ENCODE peak calls at places on chromosome 17, in ten cellular contexts. One of them, this sample, is unnamed.

GRCh38 chr17:34146440-34147043 is 108.5 kb upstream of the CCL2 start:
- DNase-seq in lower lobe of right lung: peak; percentile 60
- DNase-seq in dorsolateral prefrontal cortex: no peak
- DNase-seq in MCF 10A: peak; percentile 0
- DNase-seq in lower leg skin: peak; percentile 45
- DNase-seq in endodermal cell: peak; percentile 98
- DNase-seq in upper lobe of right lung: peak; percentile 77
- DNase-seq in glutamatergic neuron: peak; percentile 81
- DNase-seq in psoas muscle: no peak
- DNase-seq in body of pancreas: peak; percentile 74
- DNase-seq in this sample: peak; percentile 58

GRCh38 chr17:2368383-2368782 is 31.1 kb downstream of the SGSM2 start:
- DNase-seq in lower leg skin: no peak
- DNase-seq in MCF 10A: no peak
- DNase-seq in endodermal cell: no peak
- DNase-seq in body of pancreas: no peak
- DNase-seq in glutamatergic neuron: no peak
- DNase-seq in upper lobe of right lung: no peak
- DNase-seq in dorsolateral prefrontal cortex: no peak
- DNase-seq in lower lobe of right lung: no peak
- DNase-seq in psoas muscle: no peak
- DNase-seq in this sample: no peak

GRCh38 chr17:37430051-37430591 is 23.4 kb downstream of the TADA2A start:
- DNase-seq in body of pancreas: no peak
- DNase-seq in lower lobe of right lung: no peak
- DNase-seq in glutamatergic neuron: no peak
- DNase-seq in MCF 10A: peak; percentile 59
- DNase-seq in endodermal cell: no peak
- DNase-seq in lower leg skin: no peak
- DNase-seq in upper lobe of right lung: no peak
- DNase-seq in dorsolateral prefrontal cortex: no peak
- DNase-seq in psoas muscle: no peak
- DNase-seq in this sample: no peak

GRCh38 chr17:29764748-29765147 is 142.0 kb upstream of the CORO6 start:
- DNase-seq in glutamatergic neuron: no peak
- DNase-seq in lower leg skin: no peak
- DNase-seq in lower lobe of right lung: no peak
- DNase-seq in MCF 10A: no peak
- DNase-seq in upper lobe of right lung: no peak
- DNase-seq in psoas muscle: no peak
- DNase-seq in endodermal cell: no peak
- DNase-seq in dorsolateral prefrontal cortex: no peak
- DNase-seq in body of pancreas: no peak
- DNase-seq in this sample: no peak

GRCh38 chr17:39555368-39555767 is 52.4 kb downstream of the NEUROD2 start:
- DNase-seq in lower lobe of right lung: no peak
- DNase-seq in psoas muscle: no peak
- DNase-seq in endodermal cell: no peak
- DNase-seq in lower leg skin: no peak
- DNase-seq in body of pancreas: no peak
- DNase-seq in upper lobe of right lung: no peak
- DNase-seq in MCF 10A: no peak
- DNase-seq in dorsolateral prefrontal cortex: no peak
- DNase-seq in glutamatergic neuron: no peak
- DNase-seq in this sample: no peak

GRCh38 chr17:59769891-59770290 is 62.4 kb downstream of the VMP1 start:
- DNase-seq in glutamatergic neuron: no peak
- DNase-seq in upper lobe of right lung: no peak
- DNase-seq in lower lobe of right lung: no peak
- DNase-seq in MCF 10A: peak; percentile 61
- DNase-seq in body of pancreas: no peak
- DNase-seq in dorsolateral prefrontal cortex: no peak
- DNase-seq in lower leg skin: no peak
- DNase-seq in endodermal cell: no peak
- DNase-seq in psoas muscle: no peak
- DNase-seq in this sample: no peak

GRCh38 chr17:1013729-1014090 is 16.8 kb downstream of the TIMM22 start:
- DNase-seq in psoas muscle: peak; percentile 18
- DNase-seq in lower leg skin: no peak
- DNase-seq in endodermal cell: no peak
- DNase-seq in MCF 10A: no peak
- DNase-seq in lower lobe of right lung: peak; percentile 13
- DNase-seq in glutamatergic neuron: no peak
- DNase-seq in upper lobe of right lung: no peak
- DNase-seq in dorsolateral prefrontal cortex: no peak
- DNase-seq in body of pancreas: no peak
- DNase-seq in this sample: no peak

GRCh38 chr17:79420318-79421243 is 190.3 kb downstream of the RBFOX3 start:
- DNase-seq in dorsolateral prefrontal cortex: peak; percentile 61
- DNase-seq in endodermal cell: peak; percentile 73
- DNase-seq in MCF 10A: peak; percentile 42
- DNase-seq in glutamatergic neuron: peak; percentile 50
- DNase-seq in upper lobe of right lung: no peak
- DNase-seq in body of pancreas: no peak
- DNase-seq in psoas muscle: no peak
- DNase-seq in lower leg skin: no peak
- DNase-seq in lower lobe of right lung: no peak
- DNase-seq in this sample: peak; percentile 62

GRCh38 chr17:29292992-29293889 is 707 bp downstream of the NUFIP2 start:
- DNase-seq in lower leg skin: peak; percentile 50
- DNase-seq in lower lobe of right lung: peak; percentile 80
- DNase-seq in endodermal cell: peak; percentile 92
- DNase-seq in body of pancreas: peak; percentile 72
- DNase-seq in MCF 10A: peak; percentile 55
- DNase-seq in upper lobe of right lung: peak; percentile 88
- DNase-seq in psoas muscle: peak; percentile 80
- DNase-seq in dorsolateral prefrontal cortex: peak; percentile 51
- DNase-seq in glutamatergic neuron: peak; percentile 75
- DNase-seq in this sample: peak; percentile 80

GRCh38 chr17:74522381-74523090 is 8.7 kb downstream of the CD300LB start:
- DNase-seq in lower leg skin: no peak
- DNase-seq in MCF 10A: no peak
- DNase-seq in glutamatergic neuron: no peak
- DNase-seq in lower lobe of right lung: no peak
- DNase-seq in psoas muscle: no peak
- DNase-seq in upper lobe of right lung: no peak
- DNase-seq in dorsolateral prefrontal cortex: no peak
- DNase-seq in endodermal cell: no peak
- DNase-seq in body of pancreas: no peak
- DNase-seq in this sample: no peak

GRCh38 chr17:78214016-78214705 is at the start of gene BIRC5:
- DNase-seq in upper lobe of right lung: peak; percentile 93
- DNase-seq in MCF 10A: peak; percentile 91
- DNase-seq in glutamatergic neuron: peak; percentile 95
- DNase-seq in dorsolateral prefrontal cortex: peak; percentile 91
- DNase-seq in lower lobe of right lung: peak; percentile 93
- DNase-seq in endodermal cell: peak; percentile 98
- DNase-seq in lower leg skin: peak; percentile 70
- DNase-seq in psoas muscle: peak; percentile 94
- DNase-seq in body of pancreas: peak; percentile 88
- DNase-seq in this sample: peak; percentile 95

GRCh38 chr17:50056217-50056960 is 479 bp downstream of the ITGA3 start:
- DNase-seq in glutamatergic neuron: peak; percentile 85
- DNase-seq in upper lobe of right lung: peak; percentile 86
- DNase-seq in dorsolateral prefrontal cortex: peak; percentile 53
- DNase-seq in lower lobe of right lung: peak; percentile 80
- DNase-seq in psoas muscle: peak; percentile 81
- DNase-seq in endodermal cell: peak; percentile 98
- DNase-seq in body of pancreas: peak; percentile 84
- DNase-seq in MCF 10A: peak; percentile 68
- DNase-seq in lower leg skin: peak; percentile 38
- DNase-seq in this sample: peak; percentile 79

GRCh38 chr17:42744283-42744805 is 496 bp downstream of the EZH1 start:
- DNase-seq in glutamatergic neuron: peak; percentile 46
- DNase-seq in endodermal cell: no peak
- DNase-seq in body of pancreas: peak; percentile 83
- DNase-seq in psoas muscle: peak; percentile 91
- DNase-seq in upper lobe of right lung: peak; percentile 93
- DNase-seq in MCF 10A: peak; percentile 64
- DNase-seq in lower lobe of right lung: peak; percentile 86
- DNase-seq in lower leg skin: peak; percentile 68
- DNase-seq in dorsolateral prefrontal cortex: peak; percentile 48
- DNase-seq in this sample: no peak

GRCh38 chr17:42740699-42741098 is 4.1 kb downstream of the EZH1 start:
- DNase-seq in dorsolateral prefrontal cortex: no peak
- DNase-seq in lower lobe of right lung: no peak
- DNase-seq in glutamatergic neuron: no peak
- DNase-seq in psoas muscle: no peak
- DNase-seq in upper lobe of right lung: no peak
- DNase-seq in endodermal cell: no peak
- DNase-seq in lower leg skin: no peak
- DNase-seq in MCF 10A: no peak
- DNase-seq in body of pancreas: no peak
- DNase-seq in this sample: no peak

GRCh38 chr17:42748202-42748905 is 3.5 kb upstream of the EZH1 start:
- DNase-seq in lower leg skin: peak; percentile 55
- DNase-seq in glutamatergic neuron: no peak
- DNase-seq in endodermal cell: no peak
- DNase-seq in body of pancreas: no peak
- DNase-seq in lower lobe of right lung: no peak
- DNase-seq in MCF 10A: no peak
- DNase-seq in psoas muscle: peak; percentile 75
- DNase-seq in dorsolateral prefrontal cortex: no peak
- DNase-seq in upper lobe of right lung: no peak
- DNase-seq in this sample: no peak

GRCh38 chr17:42744806-42745617 is at the start of gene EZH1:
- DNase-seq in body of pancreas: peak; percentile 89
- DNase-seq in MCF 10A: peak; percentile 90
- DNase-seq in psoas muscle: peak; percentile 96
- DNase-seq in upper lobe of right lung: peak; percentile 95
- DNase-seq in endodermal cell: peak; percentile 99
- DNase-seq in lower lobe of right lung: peak; percentile 91
- DNase-seq in dorsolateral prefrontal cortex: peak; percentile 78
- DNase-seq in lower leg skin: peak; percentile 77
- DNase-seq in glutamatergic neuron: peak; percentile 93
- DNase-seq in this sample: peak; percentile 93

DNA sequence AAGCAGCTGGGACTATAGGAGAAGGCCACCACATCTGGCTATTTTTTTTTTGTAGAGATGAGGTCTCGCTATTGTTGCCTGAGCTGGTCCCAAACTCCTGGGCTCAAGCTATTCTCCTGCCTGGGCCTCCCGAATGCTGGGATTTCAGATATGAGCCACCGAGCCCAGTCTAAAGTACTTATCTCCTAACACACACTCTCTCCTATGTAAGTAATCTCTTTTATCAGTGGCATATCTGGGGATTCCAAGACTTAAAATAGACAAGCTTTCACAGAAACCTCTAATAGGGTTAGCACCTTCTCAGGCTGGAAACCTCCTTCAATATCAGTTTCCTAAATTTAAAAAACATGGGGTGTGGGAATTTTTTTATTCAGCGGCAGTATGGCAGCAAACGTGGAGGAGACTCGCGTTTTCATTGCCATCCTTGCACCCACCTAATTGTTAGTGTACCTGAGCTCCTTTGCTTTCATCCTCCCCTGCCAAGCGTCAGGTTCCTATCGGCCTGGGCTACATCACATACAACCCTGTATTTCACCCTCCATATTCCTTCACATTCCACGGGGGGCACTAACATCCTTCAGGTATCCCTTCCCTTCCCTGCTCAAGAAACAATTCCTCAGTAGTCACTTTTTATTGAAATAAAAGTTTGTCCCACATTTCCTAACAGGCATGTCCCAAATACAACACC is 1.1 kb downstream of the EZH1 start:
- DNase-seq in endodermal cell: no peak
- DNase-seq in lower leg skin: no peak
- DNase-seq in psoas muscle: no peak
- DNase-seq in MCF 10A: no peak
- DNase-seq in lower lobe of right lung: no peak
- DNase-seq in glutamatergic neuron: no peak
- DNase-seq in upper lobe of right lung: no peak
- DNase-seq in dorsolateral prefrontal cortex: no peak
- DNase-seq in body of pancreas: no peak
- DNase-seq in this sample: no peak
- TF ChIP-seq CTCF in endodermal cell: peak; percentile 46
- TF ChIP-seq CTCF in lower leg skin: no peak
- TF ChIP-seq CTCF in psoas muscle: no peak
- TF ChIP-seq CTCF in MCF 10A: no peak
- TF ChIP-seq CTCF in lower lobe of right lung: no peak
- TF ChIP-seq CTCF in glutamatergic neuron: no peak
- TF ChIP-seq CTCF in upper lobe of right lung: no peak
- TF ChIP-seq CTCF in dorsolateral prefrontal cortex: no peak
- TF ChIP-seq CTCF in body of pancreas: no peak
- TF ChIP-seq CTCF in this sample: no peak

DNA sequence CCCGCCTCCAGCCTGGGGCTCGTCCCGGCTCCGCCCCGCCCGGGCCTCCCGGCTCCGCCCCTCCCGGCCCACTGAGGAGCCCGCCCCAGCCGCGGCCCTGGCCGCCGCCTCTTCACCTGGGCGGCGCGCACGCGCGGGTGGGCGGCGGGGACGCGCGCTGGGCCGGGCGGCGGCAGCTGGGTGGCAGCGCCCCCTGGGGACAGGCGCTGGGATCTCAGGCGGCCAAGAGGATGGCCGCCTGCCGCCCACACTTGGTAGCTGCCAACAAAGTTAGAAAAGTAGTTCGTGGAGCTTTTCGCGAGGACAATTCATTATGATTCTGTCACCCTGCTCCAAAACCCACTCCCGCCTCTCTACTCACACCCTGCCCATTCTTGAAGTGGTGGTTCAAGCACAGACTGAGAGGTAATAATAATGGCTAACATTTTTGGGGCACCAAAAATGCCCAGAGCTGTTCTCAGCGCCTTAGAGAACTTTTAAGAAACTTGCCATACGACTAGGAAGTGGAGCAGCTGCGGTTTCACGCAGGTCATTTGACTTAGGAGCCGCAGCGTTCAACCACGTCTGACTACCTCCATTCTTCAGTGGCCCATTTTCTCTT is 340 bp upstream of the MYO1D start:
- DNase-seq in MCF 10A: peak; percentile 86
- DNase-seq in glutamatergic neuron: peak; percentile 90
- DNase-seq in endodermal cell: peak; percentile 99
- DNase-seq in lower lobe of right lung: peak; percentile 94
- DNase-seq in upper lobe of right lung: peak; percentile 97
- DNase-seq in dorsolateral prefrontal cortex: peak; percentile 85
- DNase-seq in lower leg skin: peak; percentile 83
- DNase-seq in psoas muscle: peak; percentile 95
- DNase-seq in body of pancreas: peak; percentile 93
- DNase-seq in this sample: peak; percentile 95
- TF ChIP-seq CTCF in MCF 10A: peak; percentile 93
- TF ChIP-seq CTCF in glutamatergic neuron: peak; percentile 81
- TF ChIP-seq CTCF in endodermal cell: peak; percentile 88
- TF ChIP-seq CTCF in lower lobe of right lung: peak; percentile 73
- TF ChIP-seq CTCF in upper lobe of right lung: peak; percentile 75
- TF ChIP-seq CTCF in dorsolateral prefrontal cortex: peak; percentile 89
- TF ChIP-seq CTCF in lower leg skin: no peak
- TF ChIP-seq CTCF in psoas muscle: peak; percentile 91
- TF ChIP-seq CTCF in body of pancreas: peak; percentile 100
- TF ChIP-seq CTCF in this sample: peak; percentile 64

GRCh38 chr17:27747462-27748359 is 52.6 kb downstream of the NOS2 start:
- DNase-seq in dorsolateral prefrontal cortex: no peak
- DNase-seq in lower lobe of right lung: no peak
- DNase-seq in MCF 10A: no peak
- DNase-seq in glutamatergic neuron: no peak
- DNase-seq in body of pancreas: no peak
- DNase-seq in psoas muscle: no peak
- DNase-seq in endodermal cell: peak; percentile 91
- DNase-seq in lower leg skin: no peak
- DNase-seq in upper lobe of right lung: no peak
- DNase-seq in this sample: peak; percentile 26
- TF ChIP-seq CTCF in dorsolateral prefrontal cortex: no peak
- TF ChIP-seq CTCF in lower lobe of right lung: no peak
- TF ChIP-seq CTCF in MCF 10A: peak; percentile 31
- TF ChIP-seq CTCF in glutamatergic neuron: peak; percentile 52
- TF ChIP-seq CTCF in body of pancreas: no peak
- TF ChIP-seq CTCF in psoas muscle: no peak
- TF ChIP-seq CTCF in endodermal cell: peak; percentile 71
- TF ChIP-seq CTCF in lower leg skin: no peak
- TF ChIP-seq CTCF in upper lobe of right lung: peak; percentile 18
- TF ChIP-seq CTCF in this sample: peak; percentile 36

GRCh38 chr17:41322264-41322902 is 6.9 kb upstream of the KRTAP17-1 start:
- DNase-seq in lower leg skin: no peak
- DNase-seq in lower lobe of right lung: no peak
- DNase-seq in glutamatergic neuron: no peak
- DNase-seq in dorsolateral prefrontal cortex: no peak
- DNase-seq in body of pancreas: peak; percentile 17
- DNase-seq in MCF 10A: peak; percentile 61
- DNase-seq in psoas muscle: no peak
- DNase-seq in upper lobe of right lung: no peak
- DNase-seq in endodermal cell: peak; percentile 45
- DNase-seq in this sample: no peak
- TF ChIP-seq CTCF in lower leg skin: no peak
- TF ChIP-seq CTCF in lower lobe of right lung: peak; percentile 68
- TF ChIP-seq CTCF in glutamatergic neuron: peak; percentile 91
- TF ChIP-seq CTCF in dorsolateral prefrontal cortex: peak; percentile 73
- TF ChIP-seq CTCF in body of pancreas: peak; percentile 63
- TF ChIP-seq CTCF in MCF 10A: peak; percentile 76
- TF ChIP-seq CTCF in psoas muscle: peak; percentile 54
- TF ChIP-seq CTCF in upper lobe of right lung: peak; percentile 81
- TF ChIP-seq CTCF in endodermal cell: peak; percentile 85
- TF ChIP-seq CTCF in this sample: peak; percentile 82